ENCODE peak calls at places on chromosomes 4 and X, in ten cellular contexts. One of them, this sample, is unnamed.

GRCh38 chr4:40924096-40924792 is 174.5 kb downstream of the NSUN7 start:
- DNase-seq in testis: peak; percentile 71
- DNase-seq in neural crest cell: peak; percentile 75
- DNase-seq in prostate gland: no peak
- DNase-seq in endothelial cell: peak; percentile 79
- DNase-seq in RWPE1: peak; percentile 62
- DNase-seq in cardiac muscle cell: peak; percentile 58
- DNase-seq in AG09309: no peak
- DNase-seq in left ventricle myocardium inferior: peak; percentile 57
- DNase-seq in astrocyte of the spinal cord: peak; percentile 67
- DNase-seq in this sample: peak; percentile 74

GRCh38 chrX:42524374-42524773 is 253.6 kb downstream of the PPP1R2C start:
- DNase-seq in testis: no peak
- DNase-seq in neural crest cell: no peak
- DNase-seq in prostate gland: no peak
- DNase-seq in endothelial cell: no peak
- DNase-seq in RWPE1: no peak
- DNase-seq in cardiac muscle cell: no peak
- DNase-seq in AG09309: peak; percentile 20
- DNase-seq in left ventricle myocardium inferior: no peak
- DNase-seq in astrocyte of the spinal cord: peak; percentile 61
- DNase-seq in this sample: no peak

GRCh38 chr4:82797048-82797590 is 1.5 kb downstream of the SCD5 start:
- DNase-seq in testis: no peak
- DNase-seq in neural crest cell: no peak
- DNase-seq in prostate gland: no peak
- DNase-seq in endothelial cell: no peak
- DNase-seq in RWPE1: no peak
- DNase-seq in cardiac muscle cell: no peak
- DNase-seq in AG09309: no peak
- DNase-seq in left ventricle myocardium inferior: no peak
- DNase-seq in astrocyte of the spinal cord: peak; percentile 39
- DNase-seq in this sample: no peak

GRCh38 chrX:23435575-23435974 is 100.9 kb downstream of the PTCHD1 start:
- DNase-seq in testis: no peak
- DNase-seq in neural crest cell: no peak
- DNase-seq in prostate gland: no peak
- DNase-seq in endothelial cell: no peak
- DNase-seq in RWPE1: no peak
- DNase-seq in cardiac muscle cell: no peak
- DNase-seq in AG09309: no peak
- DNase-seq in left ventricle myocardium inferior: no peak
- DNase-seq in astrocyte of the spinal cord: no peak
- DNase-seq in this sample: no peak

GRCh38 chrX:71081348-71082148 is 13.4 kb upstream of the SNX12 start:
- DNase-seq in testis: no peak
- DNase-seq in neural crest cell: no peak
- DNase-seq in prostate gland: no peak
- DNase-seq in endothelial cell: no peak
- DNase-seq in RWPE1: no peak
- DNase-seq in cardiac muscle cell: no peak
- DNase-seq in AG09309: no peak
- DNase-seq in left ventricle myocardium inferior: no peak
- DNase-seq in astrocyte of the spinal cord: no peak
- DNase-seq in this sample: no peak

GRCh38 chr4:168511780-168512467 is 15.1 kb downstream of the PALLD start:
- DNase-seq in testis: no peak
- DNase-seq in neural crest cell: no peak
- DNase-seq in prostate gland: no peak
- DNase-seq in endothelial cell: no peak
- DNase-seq in RWPE1: no peak
- DNase-seq in cardiac muscle cell: no peak
- DNase-seq in AG09309: no peak
- DNase-seq in left ventricle myocardium inferior: no peak
- DNase-seq in astrocyte of the spinal cord: no peak
- DNase-seq in this sample: no peak

GRCh38 chrX:261167-261857 is 19.9 kb upstream of the PLCXD1 start:
- DNase-seq in testis: no peak
- DNase-seq in neural crest cell: no peak
- DNase-seq in prostate gland: peak; percentile 3
- DNase-seq in endothelial cell: no peak
- DNase-seq in RWPE1: no peak
- DNase-seq in cardiac muscle cell: no peak
- DNase-seq in AG09309: no peak
- DNase-seq in left ventricle myocardium inferior: no peak
- DNase-seq in astrocyte of the spinal cord: no peak
- DNase-seq in this sample: no peak

GRCh38 chrX:134544614-134545255 is 84.8 kb downstream of the HPRT1 start:
- DNase-seq in testis: no peak
- DNase-seq in neural crest cell: no peak
- DNase-seq in prostate gland: no peak
- DNase-seq in endothelial cell: no peak
- DNase-seq in RWPE1: no peak
- DNase-seq in cardiac muscle cell: peak; percentile 48
- DNase-seq in AG09309: no peak
- DNase-seq in left ventricle myocardium inferior: no peak
- DNase-seq in astrocyte of the spinal cord: no peak
- DNase-seq in this sample: no peak

GRCh38 chrX:153861147-153861546 is 24.8 kb downstream of the L1CAM start:
- DNase-seq in testis: no peak
- DNase-seq in neural crest cell: no peak
- DNase-seq in prostate gland: no peak
- DNase-seq in endothelial cell: no peak
- DNase-seq in RWPE1: no peak
- DNase-seq in cardiac muscle cell: no peak
- DNase-seq in AG09309: no peak
- DNase-seq in left ventricle myocardium inferior: no peak
- DNase-seq in astrocyte of the spinal cord: no peak
- DNase-seq in this sample: no peak

GRCh38 chrX:118459494-118459893 is 36.1 kb upstream of the DOCK11 start:
- DNase-seq in testis: no peak
- DNase-seq in neural crest cell: no peak
- DNase-seq in prostate gland: no peak
- DNase-seq in endothelial cell: peak; percentile 4
- DNase-seq in RWPE1: peak; percentile 23
- DNase-seq in cardiac muscle cell: peak; percentile 16
- DNase-seq in AG09309: peak; percentile 2
- DNase-seq in left ventricle myocardium inferior: no peak
- DNase-seq in astrocyte of the spinal cord: peak; percentile 40
- DNase-seq in this sample: peak; percentile 45
- TF ChIP-seq CTCF in testis: no peak
- TF ChIP-seq CTCF in neural crest cell: peak; percentile 66
- TF ChIP-seq CTCF in prostate gland: no peak
- TF ChIP-seq CTCF in endothelial cell: peak; percentile 17
- TF ChIP-seq CTCF in RWPE1: peak; percentile 43
- TF ChIP-seq CTCF in cardiac muscle cell: peak; percentile 58
- TF ChIP-seq CTCF in AG09309: peak; percentile 59
- TF ChIP-seq CTCF in left ventricle myocardium inferior: peak; percentile 48
- TF ChIP-seq CTCF in astrocyte of the spinal cord: peak; percentile 51
- TF ChIP-seq CTCF in this sample: peak; percentile 78

DNA sequence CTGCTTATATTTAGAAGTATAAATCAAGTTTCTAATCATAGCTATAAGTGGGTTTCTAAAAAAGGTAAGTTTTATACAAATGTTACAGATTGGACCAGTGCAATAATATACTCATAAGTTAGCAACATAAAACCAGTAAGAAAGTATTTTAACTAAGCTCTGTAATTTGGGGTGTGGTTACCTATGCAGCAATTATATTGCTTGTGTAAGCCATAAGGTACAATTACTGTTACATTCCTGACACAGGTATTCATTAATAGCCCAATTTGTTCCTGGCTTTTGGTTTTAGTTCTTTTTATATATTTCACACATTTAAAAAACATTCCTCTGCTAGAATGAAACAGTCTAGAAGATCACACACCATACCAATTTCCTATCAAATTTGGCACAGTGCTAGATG is 115.1 kb downstream of the FRYL start:
- DNase-seq in testis: no peak
- DNase-seq in neural crest cell: no peak
- DNase-seq in prostate gland: no peak
- DNase-seq in endothelial cell: no peak
- DNase-seq in RWPE1: peak; percentile 15
- DNase-seq in cardiac muscle cell: no peak
- DNase-seq in AG09309: no peak
- DNase-seq in left ventricle myocardium inferior: no peak
- DNase-seq in astrocyte of the spinal cord: no peak
- DNase-seq in this sample: no peak
- TF ChIP-seq CTCF in testis: no peak
- TF ChIP-seq CTCF in neural crest cell: no peak
- TF ChIP-seq CTCF in prostate gland: no peak
- TF ChIP-seq CTCF in endothelial cell: no peak
- TF ChIP-seq CTCF in RWPE1: no peak
- TF ChIP-seq CTCF in cardiac muscle cell: no peak
- TF ChIP-seq CTCF in AG09309: no peak
- TF ChIP-seq CTCF in left ventricle myocardium inferior: no peak
- TF ChIP-seq CTCF in astrocyte of the spinal cord: no peak
- TF ChIP-seq CTCF in this sample: no peak

DNA sequence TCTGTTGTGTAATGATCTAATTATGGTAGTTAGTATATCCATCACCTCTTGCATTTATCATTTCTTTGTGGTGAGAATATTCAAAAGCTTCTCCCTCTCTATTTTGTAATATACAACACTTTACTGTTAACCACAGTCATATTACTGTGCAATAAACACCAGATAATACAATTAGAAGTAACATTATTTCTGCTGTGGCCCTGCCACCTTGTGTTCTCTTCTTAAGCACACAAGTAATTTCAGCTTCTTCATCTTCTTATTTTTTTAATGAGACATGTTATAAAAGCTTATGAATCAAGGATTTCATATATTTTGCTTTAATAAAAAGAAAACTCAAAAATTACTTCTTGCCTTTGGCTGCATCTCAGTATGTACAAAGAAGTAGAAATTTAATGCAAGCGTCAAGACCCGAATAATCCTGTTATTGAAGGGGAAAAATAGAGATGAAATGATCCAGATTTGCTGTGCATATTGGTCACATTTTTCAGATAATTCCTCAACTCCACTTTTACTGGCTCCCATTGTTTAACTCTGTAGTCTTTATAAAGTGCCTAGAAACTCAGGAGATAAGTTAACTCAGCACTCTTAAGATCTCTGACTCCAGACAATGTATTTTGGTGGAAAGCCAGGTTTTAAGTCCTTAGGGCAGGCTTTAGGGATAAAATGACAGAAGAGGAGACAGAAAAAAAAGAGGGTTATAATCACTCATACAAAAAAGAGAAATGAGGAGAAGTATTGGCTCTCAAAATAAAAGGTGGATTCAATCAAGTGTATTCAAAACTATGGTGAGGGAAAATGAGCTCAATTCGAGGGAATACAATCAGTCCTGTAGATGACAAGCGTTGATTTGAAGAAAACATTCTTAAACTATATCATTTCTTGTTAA is 675.0 kb upstream of the INTU start:
- DNase-seq in testis: no peak
- DNase-seq in neural crest cell: no peak
- DNase-seq in prostate gland: no peak
- DNase-seq in endothelial cell: no peak
- DNase-seq in RWPE1: peak; percentile 8
- DNase-seq in cardiac muscle cell: no peak
- DNase-seq in AG09309: peak; percentile 41
- DNase-seq in left ventricle myocardium inferior: no peak
- DNase-seq in astrocyte of the spinal cord: peak; percentile 41
- DNase-seq in this sample: no peak
- TF ChIP-seq CTCF in testis: no peak
- TF ChIP-seq CTCF in neural crest cell: peak; percentile 12
- TF ChIP-seq CTCF in prostate gland: no peak
- TF ChIP-seq CTCF in endothelial cell: no peak
- TF ChIP-seq CTCF in RWPE1: no peak
- TF ChIP-seq CTCF in cardiac muscle cell: peak; percentile 33
- TF ChIP-seq CTCF in AG09309: peak; percentile 35
- TF ChIP-seq CTCF in left ventricle myocardium inferior: peak; percentile 48
- TF ChIP-seq CTCF in astrocyte of the spinal cord: no peak
- TF ChIP-seq CTCF in this sample: no peak

GRCh38 chr4:155761047-155761446 is 2.2 kb downstream of the GUCY1B1 start:
- DNase-seq in testis: no peak
- DNase-seq in neural crest cell: no peak
- DNase-seq in prostate gland: no peak
- DNase-seq in endothelial cell: no peak
- DNase-seq in RWPE1: no peak
- DNase-seq in cardiac muscle cell: no peak
- DNase-seq in AG09309: no peak
- DNase-seq in left ventricle myocardium inferior: no peak
- DNase-seq in astrocyte of the spinal cord: no peak
- DNase-seq in this sample: no peak

GRCh38 chr4:155758500-155759371 is at the start of gene GUCY1B1:
- DNase-seq in testis: peak; percentile 95
- DNase-seq in neural crest cell: peak; percentile 76
- DNase-seq in prostate gland: peak; percentile 92
- DNase-seq in endothelial cell: peak; percentile 84
- DNase-seq in RWPE1: peak; percentile 90
- DNase-seq in cardiac muscle cell: peak; percentile 94
- DNase-seq in AG09309: peak; percentile 82
- DNase-seq in left ventricle myocardium inferior: peak; percentile 97
- DNase-seq in astrocyte of the spinal cord: peak; percentile 92
- DNase-seq in this sample: no peak

GRCh38 chr4:155757745-155758265 is 1.0 kb upstream of the GUCY1B1 start:
- DNase-seq in testis: no peak
- DNase-seq in neural crest cell: no peak
- DNase-seq in prostate gland: no peak
- DNase-seq in endothelial cell: no peak
- DNase-seq in RWPE1: no peak
- DNase-seq in cardiac muscle cell: no peak
- DNase-seq in AG09309: no peak
- DNase-seq in left ventricle myocardium inferior: no peak
- DNase-seq in astrocyte of the spinal cord: no peak
- DNase-seq in this sample: no peak

GRCh38 chr4:155761916-155762315 is 3.1 kb downstream of the GUCY1B1 start:
- DNase-seq in testis: no peak
- DNase-seq in neural crest cell: no peak
- DNase-seq in prostate gland: no peak
- DNase-seq in endothelial cell: no peak
- DNase-seq in RWPE1: no peak
- DNase-seq in cardiac muscle cell: no peak
- DNase-seq in AG09309: no peak
- DNase-seq in left ventricle myocardium inferior: no peak
- DNase-seq in astrocyte of the spinal cord: peak; percentile 15
- DNase-seq in this sample: no peak

DNA sequence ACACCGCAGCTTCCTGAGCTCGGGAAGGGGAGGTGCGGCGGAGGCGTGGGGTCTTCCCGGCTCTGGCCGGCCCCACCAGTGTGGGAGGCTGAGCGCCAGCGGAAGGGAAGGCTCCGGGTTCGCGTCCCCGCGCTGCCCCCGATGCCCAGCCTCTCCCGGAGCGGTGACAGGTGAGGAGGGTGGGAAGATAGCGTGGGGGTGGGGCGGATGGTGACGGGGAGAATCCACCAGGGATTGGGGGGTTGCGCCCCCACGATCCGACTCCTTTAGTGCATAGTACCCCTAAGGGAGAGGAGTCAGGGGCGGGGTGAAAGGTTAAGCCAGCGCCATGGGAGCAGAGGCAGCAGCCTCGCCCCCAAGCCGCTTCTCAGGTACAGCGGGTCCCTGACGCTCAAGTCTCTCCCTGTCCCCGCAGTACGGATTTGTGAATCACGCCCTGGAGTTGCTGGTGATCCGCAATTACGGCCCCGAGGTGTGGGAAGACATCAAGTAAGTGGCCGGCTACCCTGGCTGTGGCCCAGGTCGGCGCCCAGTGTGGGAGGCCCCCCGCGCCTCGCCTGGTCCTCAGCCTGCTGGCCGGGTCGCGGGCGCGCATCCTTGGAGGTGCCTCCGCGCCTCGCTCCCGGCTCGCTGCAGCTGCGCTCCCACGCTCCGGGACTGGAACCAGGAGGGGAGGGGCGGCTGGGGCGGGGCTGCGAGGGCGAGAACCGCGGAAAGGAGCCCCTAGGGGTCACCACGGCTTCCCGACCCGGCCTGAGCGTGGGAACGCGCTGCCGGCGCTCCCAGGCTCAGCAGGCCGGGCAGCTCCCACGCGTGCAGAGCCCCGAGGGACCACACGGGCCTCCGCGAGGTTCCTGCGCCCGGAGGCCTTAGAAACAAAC is 791 bp downstream of the GUCY1B1 start:
- DNase-seq in testis: peak; percentile 43
- DNase-seq in neural crest cell: peak; percentile 50
- DNase-seq in prostate gland: no peak
- DNase-seq in endothelial cell: peak; percentile 42
- DNase-seq in RWPE1: peak; percentile 9
- DNase-seq in cardiac muscle cell: peak; percentile 69
- DNase-seq in AG09309: no peak
- DNase-seq in left ventricle myocardium inferior: peak; percentile 86
- DNase-seq in astrocyte of the spinal cord: no peak
- DNase-seq in this sample: no peak
- TF ChIP-seq CTCF in testis: no peak
- TF ChIP-seq CTCF in neural crest cell: peak; percentile 33
- TF ChIP-seq CTCF in prostate gland: no peak
- TF ChIP-seq CTCF in endothelial cell: no peak
- TF ChIP-seq CTCF in RWPE1: no peak
- TF ChIP-seq CTCF in cardiac muscle cell: no peak
- TF ChIP-seq CTCF in AG09309: peak; percentile 2
- TF ChIP-seq CTCF in left ventricle myocardium inferior: peak; percentile 46
- TF ChIP-seq CTCF in astrocyte of the spinal cord: no peak
- TF ChIP-seq CTCF in this sample: no peak

This sample was measured in OCI-LY7.